ENCODE peak calls at places on chromosomes 4 and X, in four cellular contexts. Q is IMR-90; K is fibroblast of gingiva; E is CD4-positive, alpha-beta T cell. G is an unnamed sample.

GRCh38 chr4:139961344-139961948 is 192.5 kb downstream of the MAML3 start:
- DNase-seq in Q (no peak), K (no peak), E (no peak), G (no peak)

GRCh38 chrX:117808413-117808812 is 308.2 kb downstream of the KLHL13 start:
- DNase-seq in Q (no peak), K (no peak), E (no peak), G (no peak)

GRCh38 chrX:96407043-96407442 is 277.6 kb upstream of the DIAPH2 start:
- DNase-seq in Q (peak; percentile 59), K (peak; percentile 31), E (no peak), G (peak; percentile 18)

GRCh38 chrX:125378205-125378604 is 58.5 kb downstream of the TEX13C start:
- DNase-seq in Q (no peak), K (no peak), E (no peak), G (no peak)

GRCh38 chrX:71640002-71640401 is 21.7 kb upstream of the CXCR3 start:
- DNase-seq in Q (no peak), K (no peak), E (no peak), G (no peak)

GRCh38 chr4:119729815-119730643 is 101.4 kb upstream of the PDE5A start:
- DNase-seq in Q (peak; percentile 98), K (peak; percentile 85), E (no peak), G (peak; percentile 93)

GRCh38 chr4:16597829-16598228 is 300.6 kb downstream of the LDB2 start:
- DNase-seq in Q (peak; percentile 47), K (peak; percentile 7), E (no peak), G (peak; percentile 11)

GRCh38 chrX:155334486-155335316 is at the start of gene CLIC2:
- DNase-seq in Q (peak; percentile 79), K (peak; percentile 63), E (no peak), G (peak; percentile 38)

GRCh38 chr4:94610140-94610539 is 147.6 kb upstream of the BMPR1B start:
- DNase-seq in Q (no peak), K (no peak), E (no peak), G (no peak)

GRCh38 chr4:111178231-111178630 is 555.4 kb upstream of the PITX2 start:
- DNase-seq in Q (no peak), K (no peak), E (no peak), G (no peak)

G was measured in EL.